ENCODE peak calls at places on chromosomes 5 and 9, in ten cellular contexts. P is left lung; H is CD8-positive, alpha-beta memory T cell; D is GM23248; U is cardiac muscle cell; C is lower lobe of right lung; G is endodermal cell; X is caudate nucleus; N is pancreas; K is aorta. F is an unnamed sample.

GRCh38 chr9:106075991-106076390 is 381.6 kb downstream of the TMEM38B start:
- DNase-seq in P (no peak), H (no peak), D (peak), U (no peak), C (no peak), G (no peak), X (no peak), N (no peak), K (no peak), F (no peak)

GRCh38 chr5:176780071-176780850 is 30.1 kb upstream of the UNC5A start:
- DNase-seq in P (no peak), H (no peak), D (no peak), U (no peak), C (no peak), G (peak), X (no peak), N (peak), K (no peak), F (no peak)

GRCh38 chr5:135481387-135481786 is 29.2 kb upstream of the TIFAB start:
- DNase-seq in P (no peak), H (no peak), D (no peak), U (no peak), C (no peak), G (no peak), X (no peak), N (no peak), K (peak), F (no peak)

GRCh38 chr9:135156525-135157510 is 69.3 kb downstream of the OLFM1 start:
- DNase-seq in P (peak), H (no peak), D (peak), U (peak), C (peak), G (peak), X (no peak), N (peak), K (no peak), F (no peak)

GRCh38 chr9:138009016-138009415 is 131.4 kb downstream of the CACNA1B start:
- DNase-seq in P (peak), H (no peak), D (no peak), U (no peak), C (no peak), G (peak), X (no peak), N (peak), K (no peak), F (no peak)

GRCh38 chr5:72307573-72307967 is 12.5 kb downstream of the MRPS27 start:
- DNase-seq in P (no peak), H (no peak), D (no peak), U (no peak), C (no peak), G (no peak), X (no peak), N (no peak), K (no peak), F (no peak)

GRCh38 chr5:172931001-172931536 is 28.2 kb upstream of the RPL26L1 start:
- DNase-seq in P (peak), H (no peak), D (peak), U (no peak), C (no peak), G (no peak), X (no peak), N (no peak), K (peak), F (no peak)

GRCh38 chr5:16713386-16713928 is 96.7 kb upstream of the RETREG1 start:
- DNase-seq in P (no peak), H (no peak), D (peak), U (peak), C (no peak), G (peak), X (peak), N (no peak), K (no peak), F (no peak)

GRCh38 chr5:139132515-139132914 is 65.7 kb downstream of the SIL1 start:
- DNase-seq in P (no peak), H (no peak), D (no peak), U (no peak), C (no peak), G (no peak), X (no peak), N (no peak), K (no peak), F (no peak)

GRCh38 chr5:139131881-139132480 is 66.2 kb downstream of the SIL1 start:
- DNase-seq in P (no peak), H (no peak), D (no peak), U (no peak), C (no peak), G (no peak), X (no peak), N (no peak), K (no peak), F (no peak)

GRCh38 chr5:139133237-139133636 is 64.9 kb downstream of the SIL1 start:
- DNase-seq in P (no peak), H (no peak), D (no peak), U (no peak), C (no peak), G (no peak), X (no peak), N (no peak), K (no peak), F (no peak)

GRCh38 chr5:139131062-139131856 is 66.9 kb downstream of the SIL1 start:
- DNase-seq in P (no peak), H (no peak), D (peak), U (peak), C (no peak), G (peak), X (peak), N (no peak), K (peak), F (peak)

GRCh38 chr5:139130217-139130616 is 68.0 kb downstream of the SIL1 start:
- DNase-seq in P (no peak), H (no peak), D (no peak), U (no peak), C (no peak), G (no peak), X (no peak), N (no peak), K (no peak), F (no peak)
- H3K27ac ChIP-seq in P (no peak), H (no peak), D (no peak), U (no peak), C (no peak), G (no peak), X (no peak), N (no peak), K (no peak), F (no peak)

GRCh38 chr9:88623698-88624097 is 88.7 kb downstream of the NXNL2 start:
- DNase-seq in P (no peak), H (no peak), D (no peak), U (no peak), C (no peak), G (no peak), X (no peak), N (no peak), K (no peak), F (no peak)

GRCh38 chr9:88628114-88628513 is 93.1 kb downstream of the NXNL2 start:
- DNase-seq in P (no peak), H (no peak), D (peak), U (no peak), C (no peak), G (no peak), X (no peak), N (no peak), K (no peak), F (no peak)

DNA sequence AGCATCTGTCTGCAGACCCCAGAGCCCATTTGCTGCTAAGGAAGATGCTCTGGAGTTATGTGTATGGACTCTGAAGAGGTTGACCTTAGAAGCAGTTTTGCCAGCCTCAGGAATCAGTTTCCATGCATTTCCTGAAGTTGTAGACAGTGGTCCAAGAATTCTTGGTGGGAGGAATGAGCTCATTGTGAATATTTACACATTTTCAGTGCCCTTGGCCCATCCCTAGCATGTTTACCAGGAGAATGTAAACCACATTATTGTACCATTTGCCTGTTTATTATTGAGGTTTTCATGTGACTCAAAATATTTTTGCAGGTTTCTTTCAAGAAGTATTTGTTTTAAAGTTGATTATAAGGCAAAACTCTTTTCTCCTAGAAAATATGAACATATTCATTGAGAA is 93.8 kb downstream of the NXNL2 start:
- DNase-seq in P (no peak), H (no peak), D (peak), U (no peak), C (no peak), G (no peak), X (no peak), N (no peak), K (no peak), F (no peak)
- H3K27ac ChIP-seq in P (no peak), H (no peak), D (peak), U (no peak), C (no peak), G (no peak), X (no peak), N (no peak), K (no peak), F (no peak)

GRCh38 chr9:21781656-21782055 is 20.8 kb upstream of the MTAP start:
- DNase-seq in P (no peak), H (no peak), D (no peak), U (no peak), C (no peak), G (no peak), X (no peak), N (no peak), K (no peak), F (no peak)
- H3K27ac ChIP-seq in P (no peak), H (no peak), D (no peak), U (no peak), C (no peak), G (no peak), X (no peak), N (no peak), K (no peak), F (no peak)

GRCh38 chr9:38047301-38048251 is 21.5 kb downstream of the SHB start:
- DNase-seq in P (no peak), H (no peak), D (peak), U (peak), C (peak), G (peak), X (peak), N (no peak), K (peak), F (peak)

GRCh38 chr9:38043931-38044623 is 24.9 kb downstream of the SHB start:
- DNase-seq in P (no peak), H (no peak), D (no peak), U (no peak), C (no peak), G (no peak), X (no peak), N (no peak), K (no peak), F (no peak)

GRCh38 chr9:38046669-38047300 is 22.2 kb downstream of the SHB start:
- DNase-seq in P (no peak), H (no peak), D (peak), U (no peak), C (no peak), G (no peak), X (no peak), N (no peak), K (no peak), F (no peak)

GRCh38 chr9:38042626-38043359 is 26.2 kb downstream of the SHB start:
- DNase-seq in P (no peak), H (no peak), D (no peak), U (no peak), C (no peak), G (no peak), X (no peak), N (no peak), K (no peak), F (no peak)

GRCh38 chr9:38044706-38045105 is 24.3 kb downstream of the SHB start:
- DNase-seq in P (no peak), H (no peak), D (no peak), U (no peak), C (no peak), G (no peak), X (no peak), N (no peak), K (no peak), F (no peak)
- H3K27ac ChIP-seq in P (no peak), H (no peak), D (no peak), U (no peak), C (no peak), G (no peak), X (no peak), N (peak), K (peak), F (no peak)

GRCh38 chr9:136646827-136647711 is 15.6 kb upstream of the EGFL7 start:
- DNase-seq in P (peak), H (no peak), D (no peak), U (no peak), C (peak), G (no peak), X (no peak), N (peak), K (no peak), F (no peak)
- H3K27ac ChIP-seq in P (peak), H (peak), D (no peak), U (no peak), C (peak), G (peak), X (peak), N (peak), K (no peak), F (no peak)

DNA sequence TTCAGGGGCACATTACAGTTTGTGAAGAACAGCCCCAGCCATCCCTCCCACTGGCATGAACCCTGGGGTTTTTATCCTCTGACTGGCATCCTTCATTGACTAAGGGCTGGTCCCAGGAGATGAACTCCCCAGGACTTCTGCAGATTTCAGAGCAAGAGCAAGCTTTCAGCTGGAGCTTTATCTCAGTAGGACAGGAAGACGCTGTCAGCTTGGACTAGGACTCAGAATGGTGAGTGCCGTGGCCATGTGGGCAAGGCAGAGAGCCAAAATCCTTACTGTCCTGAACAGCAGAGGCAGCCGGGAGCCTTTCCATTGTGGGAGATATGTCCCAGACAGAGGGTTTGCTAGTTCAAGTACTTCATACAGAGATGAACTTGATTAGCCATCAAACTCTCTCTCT is 3.2 kb upstream of the ACOT12 start:
- DNase-seq in P (no peak), H (no peak), D (peak), U (no peak), C (no peak), G (no peak), X (no peak), N (no peak), K (no peak), F (no peak)
- H3K27ac ChIP-seq in P (no peak), H (no peak), D (no peak), U (no peak), C (no peak), G (no peak), X (no peak), N (no peak), K (no peak), F (no peak)